ENCODE peak calls at places on chromosomes 13 and 19, in five cellular contexts. Y is IMR-90, N is neuronal stem cell, L is mesenchymal stem cell, U is mesendoderm. J is an unnamed sample.

GRCh38 chr19:33325920-33326319 is 23.6 kb upstream of the CEBPA start:
- DNase-seq in N (no peak), L (no peak), Y (no peak), U (no peak), J (no peak)

GRCh38 chr19:58003153-58003828 is 671 bp upstream of the ZNF606 start:
- DNase-seq in N (no peak), Y (no peak), L (peak), U (no peak), J (no peak)

GRCh38 chr19:16222806-16223205 is 25.1 kb downstream of the AP1M1 start:
- DNase-seq in U (no peak), Y (peak), N (no peak), L (peak), J (no peak)

GRCh38 chr19:771332-771785 is 20.4 kb downstream of the MISP start:
- DNase-seq in U (peak), L (peak), Y (peak), N (no peak), J (no peak)

GRCh38 chr13:76885203-76886004 is 801 bp downstream of the KCTD12 start:
- DNase-seq in U (peak), L (peak), Y (peak), N (peak), J (peak)

GRCh38 chr19:13978306-13978705 is 26.0 kb downstream of the DCAF15 start:
- DNase-seq in Y (no peak), L (peak), U (peak), N (peak), J (peak)

GRCh38 chr13:34708914-34709313 is 233.2 kb upstream of the NBEA start:
- DNase-seq in U (no peak), Y (no peak), L (no peak), N (no peak), J (no peak)

GRCh38 chr13:30266751-30267150 is 40.6 kb downstream of the KATNAL1 start:
- DNase-seq in L (no peak), N (no peak), U (no peak), Y (no peak), J (no peak)

GRCh38 chr13:77026255-77026782 is 640 bp downstream of the FBXL3 start:
- DNase-seq in N (peak), U (peak), Y (peak), L (peak), J (no peak)

GRCh38 chr19:52492991-52493470 is 34.4 kb upstream of the ZNF808 start:
- DNase-seq in Y (no peak), L (no peak), N (peak), U (peak), J (peak)

GRCh38 chr19:7545904-7546303 is 10.4 kb downstream of the PNPLA6 start:
- DNase-seq in U (no peak), L (no peak), Y (no peak), N (no peak), J (no peak)

GRCh38 chr13:93558637-93559036 is 332.0 kb downstream of the GPC6 start:
- DNase-seq in L (peak), Y (peak), U (no peak), N (no peak), J (no peak)

GRCh38 chr19:48500830-48501445 is 10.7 kb downstream of the LMTK3 start:
- DNase-seq in L (no peak), U (no peak), Y (no peak), N (no peak), J (no peak)

GRCh38 chr13:113143466-113144254 is 14.8 kb upstream of the PROZ start:
- DNase-seq in Y (no peak), U (no peak), N (no peak), L (no peak), J (peak)

GRCh38 chr13:46846736-46847135 is 49.8 kb upstream of the ESD start:
- DNase-seq in N (no peak), U (no peak), Y (no peak), L (no peak), J (no peak)

GRCh38 chr13:75870397-75870801 is 234.3 kb downstream of the LMO7 start:
- DNase-seq in N (peak), U (no peak), L (peak), Y (peak), J (no peak)

GRCh38 chr13:108086678-108087077 is 128.7 kb downstream of the LIG4 start:
- DNase-seq in Y (peak), N (no peak), L (peak), U (peak), J (no peak)

GRCh38 chr19:58559275-58560006 is 1.0 kb upstream of the UBE2M start:
- DNase-seq in N (peak), L (peak), U (peak), Y (peak), J (no peak)

GRCh38 chr13:75353786-75354193 is 128.2 kb downstream of the TBC1D4 start:
- DNase-seq in L (no peak), U (no peak), N (no peak), Y (peak), J (no peak)

GRCh38 chr13:28475916-28476725 is 18.8 kb downstream of the FLT1 start:
- DNase-seq in U (peak), N (no peak), Y (peak), L (peak), J (no peak)

GRCh38 chr19:799076-799881 is 2.0 kb downstream of the PTBP1 start:
- DNase-seq in L (peak), U (peak), Y (peak), N (peak), J (no peak)

GRCh38 chr13:99346328-99347070 is 39.3 kb upstream of the GPR183 start:
- DNase-seq in U (no peak), Y (no peak), L (no peak), N (no peak), J (peak)

GRCh38 chr19:48635263-48635965 is 1.8 kb downstream of the DBP start:
- DNase-seq in U (no peak), L (no peak), Y (no peak), N (peak), J (no peak)

GRCh38 chr19:52170304-52170703 is 1.1 kb downstream of the ZNF836 start:
- DNase-seq in N (no peak), Y (no peak), L (peak), U (no peak), J (no peak)

GRCh38 chr13:29496241-29496712 is 99.2 kb downstream of the SLC7A1 start:
- DNase-seq in U (no peak), N (no peak), Y (no peak), L (no peak), J (no peak)

GRCh38 chr19:17680235-17680722 is 7.9 kb downstream of the UNC13A start:
- DNase-seq in N (no peak), L (peak), U (peak), Y (peak), J (no peak)

GRCh38 chr19:5926641-5927438 is 12.8 kb downstream of the CAPS start:
- DNase-seq in Y (no peak), N (no peak), L (peak), U (peak), J (no peak)

DNA sequence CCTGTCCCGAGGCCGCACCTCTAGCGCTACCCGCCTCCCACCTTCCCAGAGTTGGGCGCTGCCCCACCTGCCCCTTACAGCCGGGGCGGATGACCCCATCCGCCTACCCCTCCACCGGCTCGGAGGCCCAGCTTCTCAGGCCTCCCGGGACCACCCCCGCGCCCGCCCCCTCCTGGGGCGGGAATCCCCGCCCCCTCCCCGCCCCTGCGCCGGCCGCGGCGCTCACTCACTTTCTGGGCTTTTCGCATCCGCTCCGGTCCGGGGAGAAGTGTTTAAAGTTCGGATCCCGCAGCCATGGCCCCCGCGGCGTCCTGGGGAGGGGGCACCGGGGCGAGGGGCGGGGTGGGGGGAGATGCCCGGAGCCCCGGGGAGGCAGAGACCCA is 448 bp downstream of the ERFL start:
- DNase-seq in N (no peak), L (no peak), U (no peak), Y (no peak), J (no peak)
- H2BK15ac ChIP-seq in N (no peak), L (no peak), U (no peak), Y (no peak), J (no peak)

GRCh38 chr13:32202268-32202667 is 112.9 kb downstream of the ZAR1L start:
- DNase-seq in L (no peak), Y (no peak), U (no peak), N (no peak), J (no peak)

GRCh38 chr13:32200741-32201140 is 114.4 kb downstream of the ZAR1L start:
- DNase-seq in Y (no peak), L (no peak), U (no peak), N (no peak), J (no peak)

GRCh38 chr13:32201809-32202208 is 113.4 kb downstream of the ZAR1L start:
- DNase-seq in N (no peak), L (no peak), U (no peak), Y (no peak), J (no peak)

GRCh38 chr13:32195713-32196112 is 119.5 kb downstream of the ZAR1L start:
- DNase-seq in U (no peak), N (no peak), L (no peak), Y (no peak), J (no peak)

DNA sequence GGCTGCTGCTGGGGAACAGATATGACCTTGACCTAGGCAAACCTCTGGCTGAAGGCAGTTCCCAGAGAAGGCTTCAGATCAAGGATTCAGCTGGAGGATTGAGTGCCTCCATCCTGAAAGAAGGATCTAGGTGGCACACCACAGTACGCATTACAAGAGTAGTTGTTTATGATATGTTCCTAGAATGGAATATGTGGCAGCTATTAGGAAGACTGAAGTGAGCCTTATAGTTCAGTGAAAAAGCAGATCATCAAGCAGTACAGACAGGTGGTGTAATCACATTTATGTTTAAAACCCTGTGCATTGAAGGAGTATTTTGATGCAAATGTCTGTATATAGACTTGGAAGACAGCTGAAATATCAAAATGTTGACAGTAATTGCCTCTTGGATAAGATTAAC is 116.0 kb downstream of the ZAR1L start:
- DNase-seq in Y (no peak), U (no peak), N (no peak), L (no peak), J (no peak)
- H2BK15ac ChIP-seq in Y (no peak), U (no peak), N (no peak), L (no peak), J (no peak)

GRCh38 chr19:44931541-44931940 is 10.5 kb upstream of the APOC4 start:
- DNase-seq in Y (no peak), L (no peak), U (no peak), N (no peak), J (no peak)
- H2BK15ac ChIP-seq in Y (no peak), L (peak), U (no peak), N (no peak), J (no peak)

GRCh38 chr19:4035018-4035566 is 27.6 kb downstream of the PIAS4 start:
- DNase-seq in U (no peak), L (no peak), Y (no peak), N (no peak), J (no peak)

GRCh38 chr19:4035582-4035981 is 28.0 kb downstream of the PIAS4 start:
- DNase-seq in L (peak), U (no peak), N (no peak), Y (peak), J (no peak)

GRCh38 chr19:4033028-4033956 is 25.8 kb downstream of the PIAS4 start:
- DNase-seq in U (no peak), Y (no peak), L (no peak), N (no peak), J (no peak)

GRCh38 chr19:4032436-4032835 is 24.9 kb downstream of the PIAS4 start:
- DNase-seq in L (no peak), Y (no peak), N (no peak), U (no peak), J (no peak)

DNA sequence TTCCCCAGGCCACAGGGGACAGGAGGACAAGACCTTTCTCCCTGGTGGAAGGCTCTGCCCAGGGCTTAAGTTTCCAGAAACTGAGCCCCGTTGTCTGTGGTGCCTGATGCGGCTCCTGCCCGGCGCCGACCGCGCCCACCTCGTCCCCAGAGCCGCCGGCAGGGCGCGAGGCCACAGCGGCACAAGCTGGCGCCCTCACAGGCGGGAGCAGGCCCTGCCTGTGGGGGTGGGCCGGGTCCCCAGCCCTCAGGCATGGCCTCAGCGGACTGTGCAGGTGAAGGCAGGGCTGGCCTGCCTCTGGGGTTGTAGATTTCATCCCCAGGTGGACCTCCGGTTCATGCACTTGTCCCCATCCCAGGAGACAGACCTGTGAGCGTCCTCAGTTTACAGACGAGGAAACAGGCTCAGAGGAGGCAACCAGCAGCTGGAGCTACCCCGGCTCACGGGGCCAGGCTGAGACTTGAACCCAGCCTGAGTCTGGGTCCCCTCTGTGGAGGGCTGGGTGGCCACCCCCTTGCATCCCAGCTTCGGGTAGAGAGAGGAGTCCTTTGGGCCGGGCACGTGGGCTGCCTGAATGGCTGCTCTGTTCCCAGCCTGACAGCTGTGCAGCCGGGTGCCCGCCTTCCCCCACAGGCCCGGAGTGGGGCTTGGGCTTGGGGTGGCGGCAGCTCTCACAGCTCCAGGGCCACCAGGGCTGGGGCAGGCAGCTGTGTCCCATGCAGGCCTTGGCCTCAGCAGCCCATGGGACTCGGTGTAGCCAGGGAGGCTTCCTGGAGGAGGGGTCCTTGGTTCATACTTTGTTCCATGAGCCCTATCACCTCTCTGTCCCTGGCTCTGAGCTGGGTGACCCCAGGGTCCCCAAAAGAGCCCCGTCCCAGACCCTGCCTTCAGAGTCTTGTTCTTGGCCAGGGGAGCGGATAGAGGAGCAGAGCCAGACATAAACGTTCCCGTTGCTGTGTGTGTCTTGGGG is 26.8 kb downstream of the PIAS4 start:
- DNase-seq in L (no peak), U (no peak), Y (no peak), N (no peak), J (no peak)
- H2BK15ac ChIP-seq in L (no peak), U (no peak), Y (no peak), N (no peak), J (no peak)

DNA sequence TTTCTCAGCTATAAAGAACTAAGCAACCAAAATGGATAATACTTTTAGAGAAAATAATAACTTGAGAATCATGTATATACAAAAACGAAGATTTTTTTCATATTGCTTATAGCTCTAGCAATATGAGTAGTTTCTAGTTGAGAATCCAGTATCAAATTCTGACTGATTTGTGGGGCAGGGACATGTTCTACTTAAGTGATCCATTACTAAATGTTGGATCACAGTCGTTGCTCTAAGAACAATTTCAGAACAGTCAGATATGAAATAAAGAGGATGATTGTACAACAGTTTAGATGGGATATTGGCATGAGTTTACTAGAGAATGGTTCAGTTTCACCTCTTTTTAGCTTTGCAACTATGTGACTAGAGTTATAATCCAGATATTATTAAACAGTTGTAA is 39.9 kb downstream of the SOX21 start:
- DNase-seq in L (no peak), U (no peak), Y (no peak), N (no peak), J (no peak)
- H2BK15ac ChIP-seq in L (no peak), U (no peak), Y (no peak), N (no peak), J (no peak)

GRCh38 chr13:100534911-100535310 is 53.7 kb downstream of the GGACT start:
- DNase-seq in Y (no peak), N (no peak), U (no peak), L (no peak), J (no peak)
- H2BK15ac ChIP-seq in Y (no peak), N (no peak), U (no peak), L (no peak), J (peak)

GRCh38 chr19:38654478-38655079 is 7.1 kb downstream of the ACTN4 start:
- DNase-seq in N (no peak), Y (peak), U (no peak), L (peak), J (no peak)
- H2BK15ac ChIP-seq in N (no peak), Y (no peak), U (no peak), L (no peak), J (no peak)

GRCh38 chr19:39916236-39916635 is 18.2 kb downstream of the FCGBP start:
- DNase-seq in L (no peak), Y (no peak), U (no peak), N (no peak), J (no peak)

GRCh38 chr19:39917561-39918182 is 16.8 kb downstream of the FCGBP start:
- DNase-seq in Y (no peak), U (no peak), N (no peak), L (no peak), J (no peak)

GRCh38 chr19:39919976-39920375 is 14.5 kb downstream of the FCGBP start:
- DNase-seq in U (peak), Y (no peak), N (no peak), L (no peak), J (no peak)

GRCh38 chr19:39916851-39917396 is 17.5 kb downstream of the FCGBP start:
- DNase-seq in U (no peak), Y (no peak), N (no peak), L (no peak), J (no peak)

GRCh38 chr19:39918183-39918651 is 16.2 kb downstream of the FCGBP start:
- DNase-seq in N (no peak), L (no peak), Y (no peak), U (no peak), J (no peak)
- H2BK15ac ChIP-seq in N (peak), L (no peak), Y (no peak), U (no peak), J (no peak)

J was measured in H1.